ENCODE peak calls at places on chromosomes 2 and 18, in four cellular contexts. One of them, this sample, is unnamed.

GRCh38 chr2:97891611-97892010 is 104.1 kb downstream of the TMEM131 start:
- DNase-seq in choroid plexus epithelial cell: no peak
- DNase-seq in mesenchymal stem cell: no peak
- DNase-seq in activated T-cell treated with anti-CD3 and anti-CD28 coated beads for 48 hours: no peak
- DNase-seq in this sample: no peak

GRCh38 chr2:196607073-196607472 is 32.4 kb upstream of the CCDC150 start:
- DNase-seq in activated T-cell treated with anti-CD3 and anti-CD28 coated beads for 48 hours: no peak
- DNase-seq in mesenchymal stem cell: peak
- DNase-seq in choroid plexus epithelial cell: peak
- DNase-seq in this sample: no peak

GRCh38 chr18:7812431-7813063 is 245.4 kb downstream of the PTPRM start:
- DNase-seq in mesenchymal stem cell: peak
- DNase-seq in choroid plexus epithelial cell: peak
- DNase-seq in activated T-cell treated with anti-CD3 and anti-CD28 coated beads for 48 hours: no peak
- DNase-seq in this sample: no peak

GRCh38 chr18:10420561-10421352 is 33.7 kb upstream of the APCDD1 start:
- DNase-seq in activated T-cell treated with anti-CD3 and anti-CD28 coated beads for 48 hours: no peak
- DNase-seq in choroid plexus epithelial cell: no peak
- DNase-seq in mesenchymal stem cell: no peak
- DNase-seq in this sample: no peak

GRCh38 chr2:150142561-150142960 is 344.9 kb downstream of the RND3 start:
- DNase-seq in activated T-cell treated with anti-CD3 and anti-CD28 coated beads for 48 hours: no peak
- DNase-seq in mesenchymal stem cell: peak
- DNase-seq in choroid plexus epithelial cell: peak
- DNase-seq in this sample: no peak

GRCh38 chr2:205849136-205849535 is 166.8 kb downstream of the NRP2 start:
- DNase-seq in mesenchymal stem cell: no peak
- DNase-seq in choroid plexus epithelial cell: no peak
- DNase-seq in activated T-cell treated with anti-CD3 and anti-CD28 coated beads for 48 hours: no peak
- DNase-seq in this sample: no peak

GRCh38 chr2:225010804-225011203 is 31.5 kb downstream of the DOCK10 start:
- DNase-seq in choroid plexus epithelial cell: peak
- DNase-seq in mesenchymal stem cell: peak
- DNase-seq in activated T-cell treated with anti-CD3 and anti-CD28 coated beads for 48 hours: no peak
- DNase-seq in this sample: no peak

GRCh38 chr2:174761837-174762236 is 2.4 kb downstream of the CHRNA1 start:
- DNase-seq in activated T-cell treated with anti-CD3 and anti-CD28 coated beads for 48 hours: no peak
- DNase-seq in choroid plexus epithelial cell: peak
- DNase-seq in mesenchymal stem cell: peak
- DNase-seq in this sample: no peak

GRCh38 chr2:168687314-168687713 is 115.1 kb upstream of the NOSTRIN start:
- DNase-seq in choroid plexus epithelial cell: peak
- DNase-seq in mesenchymal stem cell: peak
- DNase-seq in activated T-cell treated with anti-CD3 and anti-CD28 coated beads for 48 hours: no peak
- DNase-seq in this sample: no peak

GRCh38 chr18:24659837-24660720 is 199.6 kb downstream of the HRH4 start:
- DNase-seq in activated T-cell treated with anti-CD3 and anti-CD28 coated beads for 48 hours: no peak
- DNase-seq in mesenchymal stem cell: no peak
- DNase-seq in choroid plexus epithelial cell: no peak
- DNase-seq in this sample: peak

GRCh38 chr2:15169326-15170038 is 391.7 kb downstream of the NBAS start:
- DNase-seq in mesenchymal stem cell: peak
- DNase-seq in choroid plexus epithelial cell: peak
- DNase-seq in activated T-cell treated with anti-CD3 and anti-CD28 coated beads for 48 hours: no peak
- DNase-seq in this sample: no peak

GRCh38 chr2:4533806-4534205 is 830.4 kb downstream of the DCDC2C start:
- DNase-seq in choroid plexus epithelial cell: no peak
- DNase-seq in activated T-cell treated with anti-CD3 and anti-CD28 coated beads for 48 hours: no peak
- DNase-seq in mesenchymal stem cell: no peak
- DNase-seq in this sample: no peak

GRCh38 chr2:199160677-199161465 is 296.9 kb downstream of the SATB2 start:
- DNase-seq in activated T-cell treated with anti-CD3 and anti-CD28 coated beads for 48 hours: no peak
- DNase-seq in choroid plexus epithelial cell: peak
- DNase-seq in mesenchymal stem cell: peak
- DNase-seq in this sample: peak

GRCh38 chr18:32906506-32907214 is 133.8 kb upstream of the KLHL14 start:
- DNase-seq in activated T-cell treated with anti-CD3 and anti-CD28 coated beads for 48 hours: no peak
- DNase-seq in choroid plexus epithelial cell: no peak
- DNase-seq in mesenchymal stem cell: no peak
- DNase-seq in this sample: no peak

GRCh38 chr18:75250471-75250821 is 39.8 kb downstream of the TSHZ1 start:
- DNase-seq in mesenchymal stem cell: no peak
- DNase-seq in choroid plexus epithelial cell: no peak
- DNase-seq in activated T-cell treated with anti-CD3 and anti-CD28 coated beads for 48 hours: no peak
- DNase-seq in this sample: no peak

GRCh38 chr2:37897511-37897910 is 27.6 kb upstream of the RMDN2 start:
- DNase-seq in activated T-cell treated with anti-CD3 and anti-CD28 coated beads for 48 hours: no peak
- DNase-seq in choroid plexus epithelial cell: no peak
- DNase-seq in mesenchymal stem cell: no peak
- DNase-seq in this sample: peak

GRCh38 chr2:66331176-66331575 is 103.7 kb upstream of the MEIS1 start:
- DNase-seq in activated T-cell treated with anti-CD3 and anti-CD28 coated beads for 48 hours: no peak
- DNase-seq in mesenchymal stem cell: no peak
- DNase-seq in choroid plexus epithelial cell: no peak
- DNase-seq in this sample: no peak

GRCh38 chr2:229714080-229714735 is at the start of gene DNER:
- DNase-seq in mesenchymal stem cell: no peak
- DNase-seq in choroid plexus epithelial cell: no peak
- DNase-seq in activated T-cell treated with anti-CD3 and anti-CD28 coated beads for 48 hours: peak
- DNase-seq in this sample: peak

GRCh38 chr2:55223958-55224760 is 7.9 kb downstream of the CLHC1 start:
- DNase-seq in mesenchymal stem cell: no peak
- DNase-seq in choroid plexus epithelial cell: no peak
- DNase-seq in activated T-cell treated with anti-CD3 and anti-CD28 coated beads for 48 hours: no peak
- DNase-seq in this sample: no peak

GRCh38 chr2:121197369-121198091 is 87.5 kb downstream of the TFCP2L1 start:
- DNase-seq in activated T-cell treated with anti-CD3 and anti-CD28 coated beads for 48 hours: no peak
- DNase-seq in choroid plexus epithelial cell: peak
- DNase-seq in mesenchymal stem cell: peak
- DNase-seq in this sample: peak

GRCh38 chr18:49019446-49020045 is 68.8 kb upstream of the SMAD7 start:
- DNase-seq in choroid plexus epithelial cell: no peak
- DNase-seq in mesenchymal stem cell: peak
- DNase-seq in activated T-cell treated with anti-CD3 and anti-CD28 coated beads for 48 hours: no peak
- DNase-seq in this sample: no peak

GRCh38 chr18:32595735-32596134 is 125.1 kb upstream of the GAREM1 start:
- DNase-seq in mesenchymal stem cell: no peak
- DNase-seq in choroid plexus epithelial cell: no peak
- DNase-seq in activated T-cell treated with anti-CD3 and anti-CD28 coated beads for 48 hours: no peak
- DNase-seq in this sample: no peak

GRCh38 chr18:42509702-42510424 is 554.8 kb downstream of the PIK3C3 start:
- DNase-seq in choroid plexus epithelial cell: no peak
- DNase-seq in activated T-cell treated with anti-CD3 and anti-CD28 coated beads for 48 hours: no peak
- DNase-seq in mesenchymal stem cell: no peak
- DNase-seq in this sample: no peak

GRCh38 chr2:98757904-98758421 is 27.0 kb upstream of the MGAT4A start:
- DNase-seq in activated T-cell treated with anti-CD3 and anti-CD28 coated beads for 48 hours: no peak
- DNase-seq in mesenchymal stem cell: no peak
- DNase-seq in choroid plexus epithelial cell: peak
- DNase-seq in this sample: peak

This sample was measured in LoVo.